ENCODE peak calls at places on chromosomes 5 and 9, in seven cellular contexts. D is endothelial cell, S is OCI-LY7, O is neural progenitor cell, K is BJ, Z is heart right ventricle, M is cardiac muscle cell. E is an unnamed sample.
A peak's percentile ranks its signal among the peaks of the same experiment; 100 is the strongest.

GRCh38 chr5:180628827-180629702 is 20.3 kb downstream of the FLT4 start:
- DNase-seq in M (no peak), Z (no peak), K (no peak), D (no peak), O (no peak), S (no peak), E (no peak)

GRCh38 chr9:116574027-116574679 is 113.0 kb upstream of the TRIM32 start:
- DNase-seq in Z (no peak), K (no peak), O (no peak), M (peak; percentile 46), D (no peak), S (no peak), E (no peak)

GRCh38 chr9:29129763-29130162 is 1556.5 kb upstream of the C9orf72 start:
- DNase-seq in K (no peak), S (peak; percentile 18), Z (no peak), D (no peak), O (peak; percentile 18), M (no peak), E (no peak)

GRCh38 chr9:13513262-13513661 is 233.8 kb upstream of the MPDZ start:
- DNase-seq in K (no peak), Z (no peak), D (no peak), S (no peak), O (no peak), M (no peak), E (no peak)

GRCh38 chr5:2240118-2240904 is 357.6 kb upstream of the IRX4 start:
- DNase-seq in S (no peak), O (no peak), K (no peak), M (no peak), Z (no peak), D (no peak), E (no peak)

GRCh38 chr9:89999534-90000370 is 394.9 kb downstream of the GADD45G start:
- DNase-seq in D (no peak), M (peak; percentile 88), S (peak; percentile 69), Z (peak; percentile 76), O (no peak), K (peak; percentile 7), E (peak; percentile 83)

GRCh38 chr5:176810084-176810597 is at the start of gene UNC5A:
- DNase-seq in M (peak; percentile 77), K (no peak), D (peak; percentile 80), Z (peak; percentile 27), O (peak; percentile 88), S (peak; percentile 47), E (peak; percentile 57)

GRCh38 chr5:169765597-169765996 is 128.5 kb downstream of the DOCK2 start:
- DNase-seq in M (no peak), K (no peak), Z (no peak), S (no peak), O (no peak), D (no peak), E (no peak)

GRCh38 chr5:179437341-179438001 is 92.2 kb upstream of the ADAMTS2 start:
- DNase-seq in K (no peak), S (no peak), Z (no peak), D (no peak), O (peak; percentile 30), M (no peak), E (no peak)

GRCh38 chr5:150662731-150663516 is 1.9 kb downstream of the MYOZ3 start:
- DNase-seq in D (no peak), Z (no peak), O (no peak), M (no peak), K (no peak), S (no peak), E (no peak)

GRCh38 chr9:26856413-26857032 is 36.1 kb downstream of the CAAP1 start:
- DNase-seq in D (peak; percentile 50), M (peak; percentile 66), K (no peak), Z (no peak), S (peak; percentile 62), O (peak; percentile 71), E (peak; percentile 45)

GRCh38 chr5:80184235-80185023 is 71.4 kb downstream of the SERINC5 start:
- DNase-seq in O (peak; percentile 56), S (peak; percentile 45), K (no peak), D (no peak), M (no peak), Z (no peak), E (no peak)

GRCh38 chr9:123637596-123637939 is 281.6 kb downstream of the CRB2 start:
- DNase-seq in Z (no peak), M (no peak), O (no peak), S (no peak), K (peak; percentile 1), D (no peak), E (no peak)

GRCh38 chr5:33690736-33691135 is 201.1 kb downstream of the ADAMTS12 start:
- DNase-seq in S (no peak), M (no peak), K (peak; percentile 80), Z (no peak), D (no peak), O (no peak), E (no peak)

GRCh38 chr9:131635285-131635684 is 90.0 kb downstream of the PRRT1B start:
- DNase-seq in D (peak; percentile 70), O (peak; percentile 26), M (peak; percentile 25), K (peak; percentile 95), Z (peak; percentile 57), S (no peak), E (peak; percentile 63)

GRCh38 chr9:90925581-90926257 is 124.1 kb downstream of the SYK start:
- DNase-seq in Z (no peak), D (no peak), K (peak; percentile 76), M (no peak), O (no peak), S (no peak), E (no peak)

GRCh38 chr5:143037071-143037470 is 266.9 kb downstream of the ARHGAP26 start:
- DNase-seq in O (peak; percentile 55), S (no peak), M (no peak), Z (no peak), D (peak; percentile 20), K (no peak), E (no peak)

GRCh38 chr9:114077162-114077837 is 800 bp downstream of the AMBP start:
- DNase-seq in K (no peak), M (no peak), D (no peak), Z (no peak), S (no peak), O (no peak), E (no peak)

GRCh38 chr5:114857951-114858401 is 311.7 kb downstream of the TRIM36 start:
- DNase-seq in Z (no peak), O (peak; percentile 12), M (no peak), S (no peak), D (no peak), K (no peak), E (no peak)

GRCh38 chr9:112218908-112219307 is 43.8 kb upstream of the SUSD1 start:
- DNase-seq in Z (no peak), M (no peak), S (no peak), O (no peak), D (no peak), K (no peak), E (peak; percentile 54)

GRCh38 chr9:136345281-136346156 is 18.0 kb downstream of the DNLZ start:
- DNase-seq in K (no peak), Z (peak; percentile 77), O (peak; percentile 81), M (peak; percentile 73), D (peak; percentile 67), S (no peak), E (no peak)

GRCh38 chr5:65209341-65209740 is 272.4 kb downstream of the ADAMTS6 start:
- DNase-seq in S (no peak), D (no peak), Z (no peak), K (peak; percentile 90), M (no peak), O (no peak), E (no peak)

GRCh38 chr5:116543501-116543900 is 31.1 kb downstream of the SEMA6A start:
- DNase-seq in S (no peak), O (no peak), M (no peak), K (peak; percentile 3), D (no peak), Z (no peak), E (no peak)

GRCh38 chr5:6591671-6592288 is 41.1 kb downstream of the NSUN2 start:
- DNase-seq in M (no peak), Z (no peak), K (no peak), S (no peak), D (no peak), O (no peak), E (no peak)

GRCh38 chr5:81948349-81948748 is 23.5 kb upstream of the ATG10 start:
- DNase-seq in S (no peak), M (no peak), Z (no peak), D (no peak), O (no peak), K (no peak), E (no peak)

GRCh38 chr5:72138943-72139467 is 31.7 kb downstream of the MAP1B start:
- DNase-seq in O (no peak), M (no peak), K (peak; percentile 84), S (no peak), D (no peak), Z (no peak), E (no peak)

GRCh38 chr5:16552666-16553343 is 64.0 kb downstream of the RETREG1 start:
- DNase-seq in D (peak; percentile 82), M (peak; percentile 89), S (peak; percentile 71), O (peak; percentile 84), K (no peak), Z (peak; percentile 74), E (peak; percentile 44)

GRCh38 chr5:55308254-55308836 is 556 bp downstream of the MTREX start:
- DNase-seq in S (peak; percentile 56), D (peak; percentile 3), M (no peak), O (no peak), K (no peak), Z (no peak), E (no peak)
- TF ChIP-seq CTCF in S (peak; percentile 73), D (no peak), M (peak; percentile 21), O (no peak), K (peak; percentile 24), Z (no peak), E (no peak)

DNA sequence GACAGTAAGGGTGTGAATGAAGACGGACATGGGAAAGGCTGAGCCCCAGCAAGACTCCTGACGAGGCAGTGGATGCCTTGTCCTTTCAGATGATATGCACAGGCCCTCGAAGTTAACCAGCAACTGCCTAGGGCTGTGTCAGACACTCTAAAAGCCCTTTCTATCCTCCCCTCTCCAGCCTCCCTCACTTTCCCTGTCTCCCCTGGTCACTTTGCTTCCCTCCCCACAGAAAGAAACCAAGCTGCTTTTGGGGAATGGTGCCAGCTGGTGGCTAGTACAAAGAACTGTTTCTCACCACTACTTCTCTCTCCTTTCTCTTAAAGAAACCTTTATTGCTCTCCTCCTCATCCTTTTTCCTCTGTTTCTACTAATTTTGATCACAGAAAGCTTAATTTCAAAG is 21.4 kb downstream of the LHFPL2 start:
- DNase-seq in D (no peak), O (no peak), S (no peak), Z (no peak), K (no peak), M (no peak), E (no peak)
- TF ChIP-seq CTCF in D (no peak), O (peak; percentile 32), S (peak; percentile 45), Z (no peak), K (peak; percentile 52), M (peak; percentile 65), E (no peak)

GRCh38 chr5:60295423-60295822 is 401.9 kb upstream of the PDE4D start:
- DNase-seq in S (peak; percentile 29), M (peak; percentile 27), O (peak; percentile 68), D (peak; percentile 41), K (no peak), Z (no peak), E (peak; percentile 9)
- TF ChIP-seq CTCF in S (peak; percentile 67), M (peak; percentile 63), O (peak; percentile 75), D (peak; percentile 38), K (peak; percentile 55), Z (no peak), E (peak; percentile 32)

GRCh38 chr9:34896112-34896511 is 62.0 kb upstream of the PHF24 start:
- DNase-seq in D (no peak), Z (no peak), S (peak; percentile 5), K (no peak), O (peak; percentile 13), M (peak; percentile 18), E (no peak)
- TF ChIP-seq CTCF in D (peak; percentile 19), Z (no peak), S (peak; percentile 52), K (no peak), O (peak; percentile 41), M (peak; percentile 24), E (peak; percentile 12)